ENCODE peak calls at places on chromosomes 4 and X, in six cellular contexts. One of them, this sample, is unnamed.

GRCh38 chrX:2320580-2321327 is 180.0 kb downstream of the DHRSX start:
- DNase-seq in CD4-positive, alpha-beta memory T cell: no peak
- DNase-seq in activated T-cell treated with anti-CD3 and anti-CD28 coated beads for 24 hours: no peak
- DNase-seq in NAMALWA: no peak
- DNase-seq in activated T-helper 1 cell treated with Interleukin-2 at 50 U/mL for 16 hours: no peak
- DNase-seq in hypothalamus: no peak
- DNase-seq in this sample: peak

GRCh38 chrX:19647731-19648588 is 132.7 kb upstream of the MAP3K15 start:
- DNase-seq in hypothalamus: no peak
- DNase-seq in NAMALWA: no peak
- DNase-seq in CD4-positive, alpha-beta memory T cell: no peak
- DNase-seq in activated T-helper 1 cell treated with Interleukin-2 at 50 U/mL for 16 hours: no peak
- DNase-seq in activated T-cell treated with anti-CD3 and anti-CD28 coated beads for 24 hours: no peak
- DNase-seq in this sample: no peak

GRCh38 chr4:41359069-41359769 is 102.5 kb downstream of the UCHL1 start:
- DNase-seq in NAMALWA: peak
- DNase-seq in CD4-positive, alpha-beta memory T cell: no peak
- DNase-seq in activated T-cell treated with anti-CD3 and anti-CD28 coated beads for 24 hours: no peak
- DNase-seq in hypothalamus: no peak
- DNase-seq in activated T-helper 1 cell treated with Interleukin-2 at 50 U/mL for 16 hours: no peak
- DNase-seq in this sample: no peak

GRCh38 chr4:74033721-74034120 is 4.8 kb downstream of the CXCL3 start:
- DNase-seq in CD4-positive, alpha-beta memory T cell: no peak
- DNase-seq in activated T-cell treated with anti-CD3 and anti-CD28 coated beads for 24 hours: no peak
- DNase-seq in NAMALWA: no peak
- DNase-seq in activated T-helper 1 cell treated with Interleukin-2 at 50 U/mL for 16 hours: no peak
- DNase-seq in hypothalamus: no peak
- DNase-seq in this sample: no peak

GRCh38 chrX:9341305-9342201 is 123.3 kb upstream of the TBL1X start:
- DNase-seq in CD4-positive, alpha-beta memory T cell: peak
- DNase-seq in hypothalamus: no peak
- DNase-seq in activated T-helper 1 cell treated with Interleukin-2 at 50 U/mL for 16 hours: peak
- DNase-seq in NAMALWA: peak
- DNase-seq in activated T-cell treated with anti-CD3 and anti-CD28 coated beads for 24 hours: no peak
- DNase-seq in this sample: peak

GRCh38 chr4:94976371-94977011 is 218.7 kb downstream of the BMPR1B start:
- DNase-seq in NAMALWA: no peak
- DNase-seq in activated T-helper 1 cell treated with Interleukin-2 at 50 U/mL for 16 hours: no peak
- DNase-seq in CD4-positive, alpha-beta memory T cell: no peak
- DNase-seq in hypothalamus: no peak
- DNase-seq in activated T-cell treated with anti-CD3 and anti-CD28 coated beads for 24 hours: no peak
- DNase-seq in this sample: no peak

GRCh38 chrX:12802741-12803140 is 11.5 kb downstream of the PRPS2 start:
- DNase-seq in activated T-cell treated with anti-CD3 and anti-CD28 coated beads for 24 hours: no peak
- DNase-seq in activated T-helper 1 cell treated with Interleukin-2 at 50 U/mL for 16 hours: no peak
- DNase-seq in NAMALWA: no peak
- DNase-seq in CD4-positive, alpha-beta memory T cell: no peak
- DNase-seq in hypothalamus: no peak
- DNase-seq in this sample: no peak

GRCh38 chrX:57817302-57817701 is 93.0 kb downstream of the ZXDA start:
- DNase-seq in NAMALWA: peak
- DNase-seq in hypothalamus: no peak
- DNase-seq in activated T-cell treated with anti-CD3 and anti-CD28 coated beads for 24 hours: no peak
- DNase-seq in CD4-positive, alpha-beta memory T cell: no peak
- DNase-seq in activated T-helper 1 cell treated with Interleukin-2 at 50 U/mL for 16 hours: no peak
- DNase-seq in this sample: no peak

GRCh38 chrX:69137371-69137881 is 27.8 kb downstream of the PJA1 start:
- DNase-seq in NAMALWA: no peak
- DNase-seq in activated T-cell treated with anti-CD3 and anti-CD28 coated beads for 24 hours: no peak
- DNase-seq in hypothalamus: no peak
- DNase-seq in activated T-helper 1 cell treated with Interleukin-2 at 50 U/mL for 16 hours: no peak
- DNase-seq in CD4-positive, alpha-beta memory T cell: no peak
- DNase-seq in this sample: no peak

GRCh38 chrX:68936608-68937007 is 107.8 kb downstream of the EFNB1 start:
- DNase-seq in CD4-positive, alpha-beta memory T cell: no peak
- DNase-seq in activated T-helper 1 cell treated with Interleukin-2 at 50 U/mL for 16 hours: no peak
- DNase-seq in hypothalamus: no peak
- DNase-seq in activated T-cell treated with anti-CD3 and anti-CD28 coated beads for 24 hours: no peak
- DNase-seq in NAMALWA: no peak
- DNase-seq in this sample: no peak

GRCh38 chr4:37653601-37654000 is 32.6 kb downstream of the RELL1 start:
- DNase-seq in CD4-positive, alpha-beta memory T cell: no peak
- DNase-seq in hypothalamus: no peak
- DNase-seq in activated T-cell treated with anti-CD3 and anti-CD28 coated beads for 24 hours: no peak
- DNase-seq in activated T-helper 1 cell treated with Interleukin-2 at 50 U/mL for 16 hours: no peak
- DNase-seq in NAMALWA: no peak
- DNase-seq in this sample: no peak

GRCh38 chr4:56048621-56049427 is 100.1 kb downstream of the CEP135 start:
- DNase-seq in CD4-positive, alpha-beta memory T cell: no peak
- DNase-seq in activated T-helper 1 cell treated with Interleukin-2 at 50 U/mL for 16 hours: no peak
- DNase-seq in hypothalamus: peak
- DNase-seq in activated T-cell treated with anti-CD3 and anti-CD28 coated beads for 24 hours: peak
- DNase-seq in NAMALWA: peak
- DNase-seq in this sample: no peak

GRCh38 chrX:132489256-132490085 is 633 bp upstream of the MBNL3 start:
- DNase-seq in hypothalamus: no peak
- DNase-seq in activated T-cell treated with anti-CD3 and anti-CD28 coated beads for 24 hours: peak
- DNase-seq in activated T-helper 1 cell treated with Interleukin-2 at 50 U/mL for 16 hours: peak
- DNase-seq in NAMALWA: peak
- DNase-seq in CD4-positive, alpha-beta memory T cell: peak
- DNase-seq in this sample: peak

GRCh38 chrX:124426273-124426672 is 79.9 kb downstream of the SH2D1A start:
- DNase-seq in activated T-helper 1 cell treated with Interleukin-2 at 50 U/mL for 16 hours: no peak
- DNase-seq in NAMALWA: no peak
- DNase-seq in hypothalamus: no peak
- DNase-seq in CD4-positive, alpha-beta memory T cell: no peak
- DNase-seq in activated T-cell treated with anti-CD3 and anti-CD28 coated beads for 24 hours: no peak
- DNase-seq in this sample: no peak

This sample was measured in left lobe of liver.